ENCODE peak calls at places on chromosomes 6 and 20, in ten cellular contexts. M is WERI-Rb-1, A is HAP-1, Z is uterus, K is HCT116, Y is H1, F is sigmoid colon, E is mesenchymal stem cell, R is body of pancreas, J is PC-3. B is an unnamed sample.
A peak's percentile ranks its signal among the peaks of the same experiment; 100 is the strongest.

GRCh38 chr20:63967330-63968135 is 2.2 kb downstream of the ZNF512B start:
- DNase-seq in M (no peak), A (no peak), Z (peak; percentile 16), K (no peak), Y (no peak), F (peak; percentile 60), E (no peak), R (no peak), J (no peak), B (no peak)

GRCh38 chr6:159880412-159880811 is 10.4 kb upstream of the MAS1 start:
- DNase-seq in M (no peak), A (no peak), Z (no peak), K (no peak), Y (no peak), F (no peak), E (no peak), R (no peak), J (no peak), B (no peak)

GRCh38 chr20:35121186-35121585 is 25.9 kb downstream of the EDEM2 start:
- DNase-seq in M (no peak), A (no peak), Z (no peak), K (no peak), Y (no peak), F (no peak), E (no peak), R (no peak), J (no peak), B (no peak)

GRCh38 chr6:170438402-170438753 is 114.7 kb downstream of the PSMB1 start:
- DNase-seq in M (peak; percentile 99), A (peak; percentile 90), Z (peak; percentile 80), K (peak; percentile 12), Y (peak; percentile 78), F (peak; percentile 86), E (peak; percentile 99), R (peak; percentile 96), J (peak; percentile 95), B (peak; percentile 99)

GRCh38 chr6:170231496-170232185 is 59.2 kb downstream of the DLL1 start:
- DNase-seq in M (peak; percentile 50), A (peak; percentile 21), Z (peak; percentile 34), K (no peak), Y (no peak), F (no peak), E (no peak), R (peak; percentile 7), J (no peak), B (no peak)

GRCh38 chr20:36861625-36861874 is 14.4 kb upstream of the TLDC2 start:
- DNase-seq in M (no peak), A (no peak), Z (no peak), K (no peak), Y (no peak), F (peak; percentile 89), E (no peak), R (no peak), J (no peak), B (no peak)

GRCh38 chr6:135814043-135814442 is 37.5 kb upstream of the PDE7B start:
- DNase-seq in M (no peak), A (no peak), Z (no peak), K (no peak), Y (no peak), F (no peak), E (no peak), R (peak; percentile 30), J (no peak), B (no peak)

GRCh38 chr6:31927242-31927867 is at the start of gene C2:
- DNase-seq in M (no peak), A (no peak), Z (no peak), K (no peak), Y (no peak), F (no peak), E (no peak), R (no peak), J (no peak), B (no peak)

GRCh38 chr20:10637563-10637962 is 36.2 kb downstream of the JAG1 start:
- DNase-seq in M (no peak), A (no peak), Z (no peak), K (no peak), Y (peak; percentile 66), F (no peak), E (no peak), R (no peak), J (no peak), B (no peak)

GRCh38 chr20:63089051-63089907 is 82.5 kb upstream of the BHLHE23 start:
- DNase-seq in M (peak; percentile 42), A (peak; percentile 3), Z (peak; percentile 7), K (no peak), Y (peak; percentile 48), F (peak; percentile 50), E (no peak), R (peak; percentile 9), J (peak; percentile 69), B (no peak)

GRCh38 chr20:53753880-53754459 is 160.3 kb upstream of the ZNF217 start:
- DNase-seq in M (no peak), A (no peak), Z (no peak), K (no peak), Y (no peak), F (no peak), E (no peak), R (no peak), J (no peak), B (no peak)
- H3K36me3 ChIP-seq in M (no peaks in the 10 kb centered on the region), A (no peaks in the 10 kb centered on the region), Z (no peaks in the 10 kb centered on the region), K (no peaks in the 10 kb centered on the region), Y (no peaks in the 10 kb centered on the region), F (no peaks in the 10 kb centered on the region), E (no peaks in the 10 kb centered on the region), R (no peaks in the 10 kb centered on the region), J (no peaks in the 10 kb centered on the region), B (no peaks in the 10 kb centered on the region)

GRCh38 chr6:69820018-69820417 is 23.2 kb upstream of the LMBRD1 start:
- DNase-seq in M (no peak), A (no peak), Z (no peak), K (no peak), Y (no peak), F (no peak), E (no peak), R (no peak), J (no peak), B (no peak)

GRCh38 chr6:69820438-69820837 is 23.6 kb upstream of the LMBRD1 start:
- DNase-seq in M (no peak), A (no peak), Z (no peak), K (no peak), Y (no peak), F (no peak), E (no peak), R (peak; percentile 70), J (no peak), B (no peak)

GRCh38 chr6:69827491-69827890 is 30.7 kb upstream of the LMBRD1 start:
- DNase-seq in M (no peak), A (no peak), Z (no peak), K (no peak), Y (no peak), F (no peak), E (peak; percentile 69), R (no peak), J (peak; percentile 3), B (peak; percentile 79)

DNA sequence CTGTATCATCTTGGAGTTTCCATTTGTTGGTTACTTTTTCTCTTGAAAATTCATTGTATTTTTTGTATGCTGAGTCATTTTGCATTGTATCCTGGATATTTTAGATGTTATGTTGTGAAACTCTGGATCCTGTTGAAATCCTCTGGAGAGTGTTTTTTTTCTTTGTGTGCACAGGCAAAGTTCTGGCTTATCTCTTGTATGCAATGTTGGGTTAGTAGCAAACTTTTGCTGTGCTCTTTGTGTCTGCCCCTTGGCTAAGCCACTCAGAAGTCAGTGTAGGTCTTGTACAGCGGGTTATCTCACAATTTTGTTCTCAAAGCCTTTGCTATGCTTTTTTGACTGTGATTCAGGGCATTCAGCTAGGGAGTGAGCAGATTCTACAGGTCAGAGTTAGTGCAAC is 29.1 kb upstream of the LMBRD1 start:
- DNase-seq in M (no peak), A (no peak), Z (no peak), K (no peak), Y (no peak), F (no peak), E (peak; percentile 72), R (peak; percentile 16), J (no peak), B (peak; percentile 87)
- H3K4me3 ChIP-seq in M (no peak overlapping the region), A (no peak overlapping the region), Z (no peak overlapping the region), K (no peak overlapping the region), Y (no peak overlapping the region), F (no peak overlapping the region), E (no peak overlapping the region), R (no peak overlapping the region), J (no peak overlapping the region), B (peak overlapping the region; percentile 72)

DNA sequence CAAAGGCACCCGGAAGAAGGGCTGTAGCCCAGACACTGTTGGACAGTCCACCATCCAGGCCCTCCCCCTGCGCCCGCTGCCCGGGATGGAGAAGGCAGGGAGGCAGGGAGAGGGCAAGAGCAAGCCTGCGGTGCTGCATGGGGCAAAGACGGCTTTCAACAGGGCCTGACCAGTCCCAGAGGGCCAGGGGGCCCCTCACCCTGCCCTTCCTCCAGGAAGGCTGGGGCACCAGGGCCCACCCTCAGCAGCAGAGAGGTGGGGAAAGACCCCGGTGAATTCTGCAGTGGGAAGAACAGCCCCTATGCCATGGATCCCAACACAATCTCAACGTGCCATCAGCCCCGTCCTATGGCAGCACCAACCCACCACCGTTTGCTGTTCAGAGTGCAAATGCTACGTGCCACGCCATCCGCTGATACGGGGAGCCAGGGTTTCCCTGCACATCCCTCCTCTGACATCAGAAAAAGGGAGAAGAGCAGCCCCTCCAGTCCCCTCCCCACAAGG is 41.1 kb downstream of the RRBP1 start:
- DNase-seq in M (no peak), A (no peak), Z (no peak), K (no peak), Y (no peak), F (no peak), E (no peak), R (no peak), J (no peak), B (no peak)
- H3K36me3 ChIP-seq in M (no peaks in the 10 kb centered on the region), A (peaks cover 21% of the 10 kb centered on the region), Z (no peaks in the 10 kb centered on the region), K (peaks cover 13% of the 10 kb centered on the region), Y (peaks cover 9% of the 10 kb centered on the region), F (peaks cover 55% of the 10 kb centered on the region), E (peaks cover 68% of the 10 kb centered on the region), R (peaks cover 38% of the 10 kb centered on the region), J (peaks cover 41% of the 10 kb centered on the region), B (peaks cover 53% of the 10 kb centered on the region)

GRCh38 chr6:75693534-75693933 is 55.5 kb upstream of the MYO6 start:
- DNase-seq in M (no peak), A (no peak), Z (no peak), K (no peak), Y (no peak), F (no peak), E (peak; percentile 20), R (no peak), J (peak; percentile 8), B (peak; percentile 64)

GRCh38 chr6:75691012-75691411 is 58.0 kb upstream of the MYO6 start:
- DNase-seq in M (no peak), A (no peak), Z (no peak), K (peak; percentile 15), Y (no peak), F (no peak), E (peak; percentile 23), R (no peak), J (peak; percentile 55), B (no peak)

GRCh38 chr6:75694406-75694805 is 54.6 kb upstream of the MYO6 start:
- DNase-seq in M (no peak), A (no peak), Z (no peak), K (no peak), Y (no peak), F (no peak), E (no peak), R (no peak), J (no peak), B (no peak)

DNA sequence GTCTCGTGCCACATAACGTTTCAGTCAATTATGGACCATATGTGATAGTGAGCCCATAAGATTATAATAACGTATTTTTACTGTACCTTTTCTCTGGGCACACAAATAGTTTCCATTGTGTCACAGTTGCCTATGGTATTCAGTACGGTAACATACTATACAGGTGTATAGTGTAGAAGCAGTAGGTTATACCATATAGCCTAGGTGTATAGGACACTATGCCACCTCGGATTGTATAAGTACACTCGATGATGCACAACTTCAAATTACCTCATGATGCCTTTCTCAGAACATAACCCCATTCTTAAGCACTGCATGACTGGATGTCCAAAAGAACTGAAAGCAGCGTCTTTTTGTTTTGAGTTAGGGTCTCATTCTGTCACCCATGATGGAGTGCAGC is 59.5 kb upstream of the MYO6 start:
- DNase-seq in M (no peak), A (no peak), Z (no peak), K (no peak), Y (no peak), F (no peak), E (no peak), R (no peak), J (no peak), B (no peak)
- H3K4me3 ChIP-seq in M (no peak overlapping the region), A (no peak overlapping the region), Z (no peak overlapping the region), K (no peak overlapping the region), Y (no peak overlapping the region), F (no peak overlapping the region), E (no peak overlapping the region), R (no peak overlapping the region), J (no peak overlapping the region), B (no peak overlapping the region)